ENCODE peak calls at places on chromosomes 16 and 17, in six cellular contexts. A, N, Z, L, E and V are unnamed samples.

GRCh38 chr17:70159980-70160379 is 9.4 kb upstream of the KCNJ2 start:
- DNase-seq in A (no peak), N (no peak), Z (no peak), L (no peak), E (no peak), V (no peak)

GRCh38 chr16:15950167-15950854 is 895 bp downstream of the ABCC1 start:
- DNase-seq in A (peak), N (peak), Z (peak), L (peak), E (peak), V (peak)

GRCh38 chr17:67493811-67494210 is 116.7 kb downstream of the PITPNC1 start:
- DNase-seq in A (no peak), N (no peak), Z (no peak), L (no peak), E (no peak), V (no peak)

GRCh38 chr17:4087911-4088693 is 54.7 kb downstream of the ZZEF1 start:
- DNase-seq in A (peak), N (no peak), Z (peak), L (no peak), E (no peak), V (no peak)

GRCh38 chr17:69302682-69303081 is 24.3 kb downstream of the ABCA5 start:
- DNase-seq in A (no peak), N (no peak), Z (no peak), L (no peak), E (no peak), V (no peak)

GRCh38 chr16:1634541-1634940 is 22.4 kb downstream of the CRAMP1 start:
- DNase-seq in A (no peak), N (no peak), Z (no peak), L (no peak), E (no peak), V (no peak)

GRCh38 chr16:10326647-10327046 is 59.2 kb upstream of the ATF7IP2 start:
- DNase-seq in A (no peak), N (no peak), Z (no peak), L (no peak), E (no peak), V (no peak)

GRCh38 chr16:64626771-64627170 is 495.1 kb downstream of the CDH11 start:
- DNase-seq in A (peak), N (no peak), Z (no peak), L (no peak), E (no peak), V (peak)

GRCh38 chr16:50570808-50571598 is 22.8 kb downstream of the NKD1 start:
- DNase-seq in A (no peak), N (no peak), Z (no peak), L (no peak), E (no peak), V (no peak)

GRCh38 chr16:68345351-68345810 is 34.6 kb downstream of the PRMT7 start:
- DNase-seq in A (peak), N (peak), Z (no peak), L (no peak), E (no peak), V (no peak)